ENCODE peak calls at places on chromosome X, in four cellular contexts. G, U, H and W are unnamed samples. For H3K4me1, the result is how much of the 10 kb centered on the place peaks cover.

GRCh38 chrX:132591719-132592275 is 103.0 kb upstream of the MBNL3 start:
- DNase-seq in H (no peak), U (no peak), G (no peak), W (no peak)

GRCh38 chrX:155505296-155505695 is 46.9 kb upstream of the F8A3 start:
- DNase-seq in H (no peak), U (no peak), G (no peak), W (no peak)

GRCh38 chrX:24063488-24063887 is 8.7 kb downstream of the EIF2S3 start:
- DNase-seq in U (no peak), G (no peak), H (no peak), W (no peak)

GRCh38 chrX:155215443-155216178 is 649 bp upstream of the VBP1 start:
- DNase-seq in U (no peak), H (no peak), G (no peak), W (no peak)

GRCh38 chrX:11464836-11465458 is 171.7 kb downstream of the AMELX start:
- DNase-seq in H (no peak), U (no peak), G (no peak), W (no peak)

GRCh38 chrX:152638443-152638904 is 779 bp downstream of the GABRQ start:
- DNase-seq in H (no peak), U (no peak), G (no peak), W (no peak)

GRCh38 chrX:16487620-16488380 is 162.2 kb upstream of the S100G start:
- DNase-seq in G (no peak), U (no peak), H (no peak), W (no peak)

GRCh38 chrX:20802036-20802435 is 535.3 kb upstream of the RPS6KA3 start:
- DNase-seq in G (no peak), U (no peak), H (no peak), W (no peak)

GRCh38 chrX:22063284-22063683 is 31.2 kb downstream of the PHEX start:
- DNase-seq in H (no peak), G (no peak), U (no peak), W (no peak)

GRCh38 chrX:7233632-7234406 is 85.9 kb upstream of the PUDP start:
- DNase-seq in U (no peak), H (no peak), G (no peak), W (no peak)

GRCh38 chrX:120486786-120487185 is 17.7 kb upstream of the LAMP2 start:
- DNase-seq in H (no peak), G (no peak), U (no peak), W (no peak)

GRCh38 chrX:115018040-115018647 is 728 bp upstream of the IL13RA2 start:
- DNase-seq in G (peak), H (no peak), U (no peak), W (no peak)

GRCh38 chrX:2548731-2549423 is 48.1 kb upstream of the DHRSX start:
- DNase-seq in G (no peak), H (no peak), U (no peak), W (no peak)

GRCh38 chrX:2552621-2553297 is 52.0 kb upstream of the DHRSX start:
- DNase-seq in H (no peak), G (no peak), U (no peak), W (peak)

GRCh38 chrX:2550288-2551020 is 49.7 kb upstream of the DHRSX start:
- DNase-seq in H (no peak), U (no peak), G (no peak), W (no peak)

GRCh38 chrX:2547746-2548145 is 47.0 kb upstream of the DHRSX start:
- DNase-seq in U (no peak), G (no peak), H (no peak), W (no peak)

DNA sequence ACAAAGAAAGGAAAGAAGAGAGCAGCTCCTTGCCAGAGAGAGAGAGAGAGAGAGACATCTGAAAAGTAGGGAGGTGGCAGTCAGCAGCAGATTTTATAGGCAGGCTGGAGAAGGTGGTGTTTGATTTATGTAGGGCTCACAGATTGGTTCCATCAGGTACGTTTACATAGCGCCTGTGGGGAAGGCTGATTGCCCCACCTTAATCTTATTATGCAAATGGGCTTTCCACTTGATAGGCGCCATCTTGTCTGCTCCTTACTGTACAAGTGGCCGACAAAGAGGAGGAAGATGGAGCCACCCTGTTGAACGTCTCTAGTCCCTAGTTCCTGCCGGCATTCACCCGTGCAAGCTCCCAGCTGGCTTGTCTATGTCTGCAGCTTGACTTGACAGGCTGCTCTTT is 49.1 kb upstream of the DHRSX start:
- DNase-seq in G (no peak), H (no peak), U (no peak), W (no peak)
- H3K4me1 ChIP-seq in G (under half), H (under half), U (under half), W (under half)

DNA sequence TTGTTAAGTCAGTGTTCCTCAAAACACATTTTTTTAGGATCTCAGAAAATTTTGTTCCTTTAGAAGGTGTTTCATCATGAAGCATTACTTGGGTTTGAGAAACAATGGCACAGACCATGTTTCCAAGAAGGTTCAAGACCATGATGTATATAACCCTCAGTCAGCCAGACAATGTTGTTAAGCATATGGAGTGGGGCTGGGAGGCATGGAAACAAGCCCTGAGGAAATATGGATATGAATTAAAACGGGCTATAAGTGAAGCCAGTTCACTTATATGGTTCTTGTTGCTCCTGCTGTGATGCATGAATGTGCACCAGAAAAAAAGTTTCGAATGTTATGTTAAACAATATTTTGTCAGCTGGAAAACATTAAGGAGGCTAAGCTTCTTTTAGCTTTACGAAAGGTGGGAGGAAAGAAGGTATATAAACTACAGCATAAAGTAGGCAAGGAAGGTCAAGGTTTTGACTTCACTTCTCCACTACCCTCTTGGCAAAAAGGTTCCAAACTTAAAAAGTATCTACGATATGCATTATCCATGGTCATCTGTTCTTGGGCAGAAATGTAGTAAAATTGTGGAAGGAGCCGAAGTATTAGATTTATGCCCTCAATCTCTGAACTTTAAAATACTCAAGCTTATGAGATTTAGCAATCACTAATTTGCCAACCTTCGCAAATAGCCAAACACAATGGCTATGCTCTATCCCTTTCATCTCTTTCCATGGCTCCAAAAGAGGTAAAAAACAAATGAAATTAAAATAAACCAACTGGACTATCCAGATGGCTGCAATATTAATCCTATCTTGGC is 277.3 kb downstream of the CHIC1 start:
- DNase-seq in H (no peak), U (no peak), G (no peak), W (no peak)
- H3K4me1 ChIP-seq in H (under half), U (under half), G (under half), W (under half)

DNA sequence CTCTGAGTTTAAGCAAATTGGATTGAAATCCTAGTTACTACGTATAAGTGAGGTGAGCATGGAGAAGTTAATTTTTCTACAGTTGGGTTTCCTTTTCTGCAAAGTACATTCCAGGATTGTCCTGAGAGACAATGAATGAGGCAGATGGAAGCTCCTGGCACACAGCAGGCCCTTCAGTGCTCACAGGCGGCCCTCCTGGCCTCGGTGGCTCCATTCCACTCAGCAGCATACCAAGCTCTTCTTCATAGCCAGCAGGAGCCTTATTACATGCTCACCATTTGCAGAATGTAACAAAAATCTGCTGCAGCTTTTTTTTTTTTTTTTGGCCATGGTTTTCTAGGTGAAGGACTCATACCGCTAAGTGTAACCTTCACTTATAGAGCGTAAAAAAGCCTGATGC is 113.2 kb upstream of the FAM9B start:
- DNase-seq in G (no peak), H (no peak), U (no peak), W (no peak)
- H3K4me1 ChIP-seq in G (under half), H (under half), U (under half), W (under half)

GRCh38 chrX:100652266-100652665 is 8.3 kb downstream of the SRPX2 start:
- DNase-seq in G (no peak), H (no peak), U (no peak), W (no peak)
- H3K4me1 ChIP-seq in G (under half), H (under half), U (under half), W (under half)

GRCh38 chrX:37380256-37380655 is 31.1 kb downstream of the PRRG1 start:
- DNase-seq in U (no peak), H (no peak), G (no peak), W (no peak)
- H3K4me1 ChIP-seq in U (under half), H (under half), G (under half), W (under half)

DNA sequence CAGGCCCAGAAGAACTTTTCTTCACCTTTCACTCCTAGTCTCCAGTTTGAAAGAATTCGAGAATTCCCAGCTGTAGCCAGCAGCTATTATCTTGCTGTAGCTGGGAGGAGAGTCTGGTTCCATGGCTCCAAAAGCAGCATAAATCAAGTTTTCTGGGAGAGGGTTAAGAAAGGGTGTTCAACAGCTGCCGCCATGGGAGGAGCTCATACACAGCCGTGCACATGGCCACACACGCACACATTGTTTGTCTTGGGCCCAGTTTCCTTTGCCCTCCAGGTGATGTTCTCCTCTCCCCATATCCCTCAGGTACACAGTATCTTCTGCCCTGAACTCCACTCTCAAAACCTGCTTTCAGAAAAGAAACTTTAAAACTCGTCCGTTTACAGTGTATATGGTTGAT is 4.1 kb upstream of the GPC3 start:
- DNase-seq in H (no peak), U (no peak), G (no peak), W (no peak)
- H3K4me1 ChIP-seq in H (under half), U (under half), G (under half), W (under half)

DNA sequence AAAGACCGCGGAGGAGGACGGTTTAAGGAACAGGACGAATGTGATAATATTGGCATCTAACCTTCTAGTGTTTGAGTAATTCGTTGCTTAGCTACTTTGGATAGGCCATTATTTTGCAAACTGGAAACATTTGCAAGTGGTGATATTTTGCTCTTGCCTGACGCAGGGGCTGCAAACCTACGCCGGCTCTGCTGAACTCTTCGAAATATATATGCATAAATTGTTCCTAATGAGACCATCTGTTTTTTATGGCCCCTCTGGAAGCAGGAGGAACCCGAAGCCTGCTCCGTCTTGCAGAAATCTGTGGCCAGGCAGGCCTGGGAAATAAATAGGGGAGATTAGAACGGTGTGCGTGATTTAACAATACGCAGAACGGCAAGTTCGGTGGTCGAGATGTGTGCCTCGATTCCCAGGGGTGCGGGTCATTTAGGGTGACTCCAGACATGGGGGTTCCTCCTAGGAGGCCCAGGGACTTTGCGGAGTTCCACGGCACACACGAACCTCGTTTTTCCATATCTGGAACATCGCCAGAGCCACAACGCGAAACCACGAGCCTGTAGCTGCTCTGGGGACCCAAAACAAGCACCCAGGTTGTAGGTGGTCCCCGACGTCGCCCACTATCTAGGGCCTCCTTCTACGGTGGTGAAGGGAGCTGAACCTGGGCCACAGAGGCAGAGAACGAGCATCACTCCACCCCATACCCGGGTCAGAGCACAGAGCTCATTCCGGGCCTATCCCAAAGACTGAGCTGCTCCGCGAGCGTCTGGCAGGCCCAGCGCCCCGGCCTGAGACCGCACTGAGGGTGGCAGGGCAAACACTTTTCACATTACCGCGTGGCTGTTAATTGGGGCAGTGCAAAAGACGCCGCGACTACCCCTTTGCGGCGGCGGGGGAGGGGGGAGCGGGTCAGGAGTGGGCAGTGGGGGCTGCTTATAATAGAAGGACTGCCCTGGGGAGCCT is 89.7 kb downstream of the BCOR start:
- DNase-seq in H (no peak), U (no peak), G (no peak), W (no peak)
- H3K4me1 ChIP-seq in H (under half), U (under half), G (under half), W (under half)

GRCh38 chrX:129771266-129771995 is 8.3 kb upstream of the SASH3 start:
- DNase-seq in G (no peak), U (no peak), H (peak), W (no peak)

GRCh38 chrX:129769467-129770154 is 10.1 kb upstream of the SASH3 start:
- DNase-seq in U (no peak), H (peak), G (no peak), W (no peak)

GRCh38 chrX:129777218-129777768 is 2.5 kb upstream of the SASH3 start:
- DNase-seq in U (peak), H (peak), G (no peak), W (no peak)

GRCh38 chrX:129772796-129773431 is 6.8 kb upstream of the SASH3 start:
- DNase-seq in U (peak), G (no peak), H (peak), W (no peak)

GRCh38 chrX:129773649-129774458 is 5.9 kb upstream of the SASH3 start:
- DNase-seq in U (no peak), H (no peak), G (no peak), W (no peak)
- H3K4me1 ChIP-seq in U (under half), H (half or more), G (under half), W (under half)